ENCODE peak calls at places on chromosomes 1 and 21, in eight cellular contexts. One of them, this sample, is unnamed.

GRCh38 chr1:63458750-63459149 is 64.3 kb downstream of the ITGB3BP start:
- DNase-seq in skeletal muscle cell: no peak
- DNase-seq in esophagus squamous epithelium: no peak
- DNase-seq in fibroblast of lung: no peak
- DNase-seq in body of pancreas: no peak
- DNase-seq in AG10803: no peak
- DNase-seq in bronchial epithelial cell: no peak
- DNase-seq in CD8-positive, alpha-beta memory T cell: no peak
- DNase-seq in this sample: no peak

GRCh38 chr1:239814306-239814881 is 277.3 kb upstream of the FMN2 start:
- DNase-seq in skeletal muscle cell: peak
- DNase-seq in esophagus squamous epithelium: no peak
- DNase-seq in fibroblast of lung: peak
- DNase-seq in body of pancreas: no peak
- DNase-seq in AG10803: peak
- DNase-seq in bronchial epithelial cell: peak
- DNase-seq in CD8-positive, alpha-beta memory T cell: no peak
- DNase-seq in this sample: no peak

GRCh38 chr1:26336477-26337205 is 17.3 kb downstream of the CRYBG2 start:
- DNase-seq in skeletal muscle cell: no peak
- DNase-seq in esophagus squamous epithelium: no peak
- DNase-seq in fibroblast of lung: no peak
- DNase-seq in body of pancreas: peak
- DNase-seq in AG10803: no peak
- DNase-seq in bronchial epithelial cell: peak
- DNase-seq in CD8-positive, alpha-beta memory T cell: peak
- DNase-seq in this sample: no peak

GRCh38 chr1:202084791-202085681 is 37.7 kb upstream of the GPR37L1 start:
- DNase-seq in skeletal muscle cell: no peak
- DNase-seq in esophagus squamous epithelium: no peak
- DNase-seq in fibroblast of lung: no peak
- DNase-seq in body of pancreas: peak
- DNase-seq in AG10803: no peak
- DNase-seq in bronchial epithelial cell: no peak
- DNase-seq in CD8-positive, alpha-beta memory T cell: no peak
- DNase-seq in this sample: no peak

GRCh38 chr1:154427173-154428139 is 22.3 kb downstream of the IL6R start:
- DNase-seq in skeletal muscle cell: peak
- DNase-seq in esophagus squamous epithelium: no peak
- DNase-seq in fibroblast of lung: peak
- DNase-seq in body of pancreas: peak
- DNase-seq in AG10803: no peak
- DNase-seq in bronchial epithelial cell: no peak
- DNase-seq in CD8-positive, alpha-beta memory T cell: no peak
- DNase-seq in this sample: no peak

GRCh38 chr21:44263768-44264167 is 2.1 kb upstream of the DNMT3L start:
- DNase-seq in skeletal muscle cell: no peak
- DNase-seq in esophagus squamous epithelium: no peak
- DNase-seq in fibroblast of lung: no peak
- DNase-seq in body of pancreas: no peak
- DNase-seq in AG10803: no peak
- DNase-seq in bronchial epithelial cell: no peak
- DNase-seq in CD8-positive, alpha-beta memory T cell: no peak
- DNase-seq in this sample: no peak

GRCh38 chr1:20885121-20885520 is 98.0 kb upstream of the HP1BP3 start:
- DNase-seq in skeletal muscle cell: peak
- DNase-seq in esophagus squamous epithelium: no peak
- DNase-seq in fibroblast of lung: peak
- DNase-seq in body of pancreas: no peak
- DNase-seq in AG10803: no peak
- DNase-seq in bronchial epithelial cell: no peak
- DNase-seq in CD8-positive, alpha-beta memory T cell: no peak
- DNase-seq in this sample: no peak

GRCh38 chr1:59967141-59967697 is 40.6 kb upstream of the CYP2J2 start:
- DNase-seq in skeletal muscle cell: peak
- DNase-seq in esophagus squamous epithelium: no peak
- DNase-seq in fibroblast of lung: peak
- DNase-seq in body of pancreas: no peak
- DNase-seq in AG10803: no peak
- DNase-seq in bronchial epithelial cell: peak
- DNase-seq in CD8-positive, alpha-beta memory T cell: no peak
- DNase-seq in this sample: no peak

GRCh38 chr1:57553666-57554065 is 129.8 kb upstream of the DAB1 start:
- DNase-seq in skeletal muscle cell: no peak
- DNase-seq in esophagus squamous epithelium: no peak
- DNase-seq in fibroblast of lung: no peak
- DNase-seq in body of pancreas: no peak
- DNase-seq in AG10803: no peak
- DNase-seq in bronchial epithelial cell: no peak
- DNase-seq in CD8-positive, alpha-beta memory T cell: no peak
- DNase-seq in this sample: no peak

GRCh38 chr1:203744008-203744972 is 20.7 kb upstream of the LAX1 start:
- DNase-seq in skeletal muscle cell: peak
- DNase-seq in esophagus squamous epithelium: no peak
- DNase-seq in fibroblast of lung: peak
- DNase-seq in body of pancreas: peak
- DNase-seq in AG10803: peak
- DNase-seq in bronchial epithelial cell: peak
- DNase-seq in CD8-positive, alpha-beta memory T cell: peak
- DNase-seq in this sample: no peak

GRCh38 chr1:198018529-198018928 is 101.4 kb downstream of the LHX9 start:
- DNase-seq in skeletal muscle cell: peak
- DNase-seq in esophagus squamous epithelium: no peak
- DNase-seq in fibroblast of lung: peak
- DNase-seq in body of pancreas: no peak
- DNase-seq in AG10803: peak
- DNase-seq in bronchial epithelial cell: peak
- DNase-seq in CD8-positive, alpha-beta memory T cell: no peak
- DNase-seq in this sample: no peak

GRCh38 chr1:98104285-98104684 is 183.5 kb upstream of the DPYD start:
- DNase-seq in skeletal muscle cell: peak
- DNase-seq in esophagus squamous epithelium: no peak
- DNase-seq in fibroblast of lung: peak
- DNase-seq in body of pancreas: no peak
- DNase-seq in AG10803: peak
- DNase-seq in bronchial epithelial cell: peak
- DNase-seq in CD8-positive, alpha-beta memory T cell: no peak
- DNase-seq in this sample: no peak

GRCh38 chr1:24725209-24725651 is 20.0 kb upstream of the CLIC4 start:
- DNase-seq in skeletal muscle cell: no peak
- DNase-seq in esophagus squamous epithelium: no peak
- DNase-seq in fibroblast of lung: peak
- DNase-seq in body of pancreas: no peak
- DNase-seq in AG10803: no peak
- DNase-seq in bronchial epithelial cell: no peak
- DNase-seq in CD8-positive, alpha-beta memory T cell: no peak
- DNase-seq in this sample: no peak

GRCh38 chr1:51901151-51901550 is 22.6 kb upstream of the NRDC start:
- DNase-seq in skeletal muscle cell: no peak
- DNase-seq in esophagus squamous epithelium: no peak
- DNase-seq in fibroblast of lung: no peak
- DNase-seq in body of pancreas: no peak
- DNase-seq in AG10803: no peak
- DNase-seq in bronchial epithelial cell: no peak
- DNase-seq in CD8-positive, alpha-beta memory T cell: no peak
- DNase-seq in this sample: no peak

GRCh38 chr1:108606478-108606877 is 46.6 kb downstream of the EEIG2 start:
- DNase-seq in skeletal muscle cell: no peak
- DNase-seq in esophagus squamous epithelium: no peak
- DNase-seq in fibroblast of lung: no peak
- DNase-seq in body of pancreas: no peak
- DNase-seq in AG10803: no peak
- DNase-seq in bronchial epithelial cell: no peak
- DNase-seq in CD8-positive, alpha-beta memory T cell: no peak
- DNase-seq in this sample: no peak

GRCh38 chr1:9128161-9128519 is 762 bp downstream of the GPR157 start:
- DNase-seq in skeletal muscle cell: no peak
- DNase-seq in esophagus squamous epithelium: no peak
- DNase-seq in fibroblast of lung: no peak
- DNase-seq in body of pancreas: peak
- DNase-seq in AG10803: no peak
- DNase-seq in bronchial epithelial cell: no peak
- DNase-seq in CD8-positive, alpha-beta memory T cell: no peak
- DNase-seq in this sample: no peak

GRCh38 chr1:151144474-151145157 is 1.8 kb downstream of the SEMA6C start:
- DNase-seq in skeletal muscle cell: no peak
- DNase-seq in esophagus squamous epithelium: no peak
- DNase-seq in fibroblast of lung: peak
- DNase-seq in body of pancreas: no peak
- DNase-seq in AG10803: no peak
- DNase-seq in bronchial epithelial cell: no peak
- DNase-seq in CD8-positive, alpha-beta memory T cell: no peak
- DNase-seq in this sample: no peak

GRCh38 chr1:176720835-176721234 is 257.9 kb downstream of the PAPPA2 start:
- DNase-seq in skeletal muscle cell: no peak
- DNase-seq in esophagus squamous epithelium: no peak
- DNase-seq in fibroblast of lung: no peak
- DNase-seq in body of pancreas: no peak
- DNase-seq in AG10803: no peak
- DNase-seq in bronchial epithelial cell: no peak
- DNase-seq in CD8-positive, alpha-beta memory T cell: no peak
- DNase-seq in this sample: no peak

GRCh38 chr1:192488058-192488457 is 87.5 kb upstream of the RGS1 start:
- DNase-seq in skeletal muscle cell: no peak
- DNase-seq in esophagus squamous epithelium: no peak
- DNase-seq in fibroblast of lung: no peak
- DNase-seq in body of pancreas: no peak
- DNase-seq in AG10803: no peak
- DNase-seq in bronchial epithelial cell: no peak
- DNase-seq in CD8-positive, alpha-beta memory T cell: no peak
- DNase-seq in this sample: no peak

DNA sequence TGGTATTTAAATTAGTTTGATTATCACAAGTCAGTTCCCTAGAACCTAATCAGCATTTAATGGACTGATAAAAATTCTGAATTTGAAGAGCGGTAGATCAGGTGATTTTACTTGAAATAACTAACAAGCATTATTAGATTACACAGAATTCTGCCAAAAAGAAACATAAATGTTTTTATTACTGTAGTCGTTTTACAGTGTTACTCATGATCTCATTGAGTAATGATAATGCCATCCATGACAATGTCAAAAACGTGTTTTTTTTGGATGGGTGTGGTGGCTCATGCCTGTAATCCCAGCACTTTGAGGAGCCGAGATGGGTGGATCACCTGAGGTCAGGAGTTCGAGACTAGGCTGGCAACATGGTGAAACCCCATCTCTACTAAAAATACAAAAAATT is 56.5 kb downstream of the LAMC1 start:
- DNase-seq in skeletal muscle cell: no peak
- DNase-seq in esophagus squamous epithelium: no peak
- DNase-seq in fibroblast of lung: no peak
- DNase-seq in body of pancreas: no peak
- DNase-seq in AG10803: no peak
- DNase-seq in bronchial epithelial cell: no peak
- DNase-seq in CD8-positive, alpha-beta memory T cell: no peak
- DNase-seq in this sample: no peak
- H3K4me3 ChIP-seq in skeletal muscle cell: no peak
- H3K4me3 ChIP-seq in esophagus squamous epithelium: no peak
- H3K4me3 ChIP-seq in fibroblast of lung: no peak
- H3K4me3 ChIP-seq in body of pancreas: no peak
- H3K4me3 ChIP-seq in AG10803: no peak
- H3K4me3 ChIP-seq in bronchial epithelial cell: no peak
- H3K4me3 ChIP-seq in CD8-positive, alpha-beta memory T cell: no peak
- H3K4me3 ChIP-seq in this sample: no peak

DNA sequence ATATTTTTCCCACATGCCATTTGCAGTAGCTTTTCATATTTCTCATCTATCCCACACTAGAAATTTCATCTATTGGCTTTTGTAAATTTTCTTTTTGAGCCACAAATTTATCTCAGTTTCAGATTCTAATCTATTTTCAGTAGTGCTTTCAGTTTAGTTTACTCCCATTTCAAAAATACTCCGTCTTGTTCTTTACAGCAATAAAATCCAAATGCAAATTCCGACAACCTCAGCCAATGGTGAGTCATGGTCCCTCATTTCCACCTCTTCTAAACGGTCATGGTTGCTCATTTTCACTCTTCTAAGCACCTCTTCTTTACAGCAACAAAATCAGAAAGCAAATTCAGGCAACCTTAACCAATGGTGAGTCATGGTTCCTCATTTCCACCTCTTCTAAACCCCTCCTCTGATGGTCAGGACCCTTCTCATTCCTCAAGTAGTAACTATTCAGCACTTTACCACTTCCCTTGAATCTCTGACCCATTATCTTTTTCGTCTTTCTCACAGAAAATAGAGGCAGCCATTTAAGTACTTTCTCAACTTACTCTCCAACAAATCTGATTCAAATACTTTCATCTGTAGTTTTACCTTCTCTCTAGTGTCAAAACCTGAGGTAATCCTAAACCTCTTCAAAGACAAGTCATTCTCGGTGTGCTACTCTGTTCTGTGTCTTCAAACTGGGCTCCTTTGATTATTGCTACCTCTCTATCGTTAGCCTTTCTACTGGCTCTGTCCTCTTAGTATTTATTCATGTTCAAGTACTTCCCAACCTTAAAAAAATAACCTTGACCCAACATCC is 34.4 kb downstream of the C21orf91 start:
- DNase-seq in skeletal muscle cell: no peak
- DNase-seq in esophagus squamous epithelium: no peak
- DNase-seq in fibroblast of lung: peak
- DNase-seq in body of pancreas: no peak
- DNase-seq in AG10803: no peak
- DNase-seq in bronchial epithelial cell: peak
- DNase-seq in CD8-positive, alpha-beta memory T cell: no peak
- DNase-seq in this sample: no peak
- H3K4me3 ChIP-seq in skeletal muscle cell: no peak
- H3K4me3 ChIP-seq in esophagus squamous epithelium: no peak
- H3K4me3 ChIP-seq in fibroblast of lung: no peak
- H3K4me3 ChIP-seq in body of pancreas: no peak
- H3K4me3 ChIP-seq in AG10803: no peak
- H3K4me3 ChIP-seq in bronchial epithelial cell: no peak
- H3K4me3 ChIP-seq in CD8-positive, alpha-beta memory T cell: no peak
- H3K4me3 ChIP-seq in this sample: no peak

DNA sequence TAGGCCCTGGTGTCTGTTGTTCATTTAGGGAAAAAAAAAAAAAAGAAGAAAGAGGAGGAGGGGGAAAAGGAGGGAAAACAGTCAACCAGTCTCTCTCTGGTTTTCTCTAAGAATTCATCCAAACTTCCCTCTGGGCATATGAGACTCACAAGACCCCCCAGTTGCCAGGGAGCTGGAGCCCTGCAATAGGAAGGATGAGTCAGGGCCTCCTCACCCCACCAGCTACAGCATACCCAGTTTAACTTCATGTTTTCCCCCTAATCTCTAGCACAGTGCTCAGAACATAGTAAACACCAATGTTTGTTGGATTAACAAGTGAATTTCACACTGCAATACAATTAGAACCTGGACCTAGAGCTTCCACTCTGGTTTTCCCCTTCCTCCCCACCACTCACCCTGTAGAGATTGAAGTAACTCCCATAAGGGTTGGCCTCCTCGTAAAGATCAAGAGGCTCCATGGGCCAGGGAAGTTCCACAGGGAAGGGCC is 7.8 kb downstream of the F11R start:
- DNase-seq in skeletal muscle cell: no peak
- DNase-seq in esophagus squamous epithelium: no peak
- DNase-seq in fibroblast of lung: no peak
- DNase-seq in body of pancreas: peak
- DNase-seq in AG10803: no peak
- DNase-seq in bronchial epithelial cell: peak
- DNase-seq in CD8-positive, alpha-beta memory T cell: no peak
- DNase-seq in this sample: no peak
- H3K4me3 ChIP-seq in skeletal muscle cell: no peak
- H3K4me3 ChIP-seq in esophagus squamous epithelium: no peak
- H3K4me3 ChIP-seq in fibroblast of lung: no peak
- H3K4me3 ChIP-seq in body of pancreas: no peak
- H3K4me3 ChIP-seq in AG10803: no peak
- H3K4me3 ChIP-seq in bronchial epithelial cell: no peak
- H3K4me3 ChIP-seq in CD8-positive, alpha-beta memory T cell: peak
- H3K4me3 ChIP-seq in this sample: no peak

GRCh38 chr1:94246692-94247145 is 9.3 kb upstream of the ARHGAP29 start:
- DNase-seq in skeletal muscle cell: no peak
- DNase-seq in esophagus squamous epithelium: no peak
- DNase-seq in fibroblast of lung: no peak
- DNase-seq in body of pancreas: no peak
- DNase-seq in AG10803: no peak
- DNase-seq in bronchial epithelial cell: no peak
- DNase-seq in CD8-positive, alpha-beta memory T cell: no peak
- DNase-seq in this sample: no peak
- H3K4me3 ChIP-seq in skeletal muscle cell: peak
- H3K4me3 ChIP-seq in esophagus squamous epithelium: peak
- H3K4me3 ChIP-seq in fibroblast of lung: peak
- H3K4me3 ChIP-seq in body of pancreas: no peak
- H3K4me3 ChIP-seq in AG10803: peak
- H3K4me3 ChIP-seq in bronchial epithelial cell: peak
- H3K4me3 ChIP-seq in CD8-positive, alpha-beta memory T cell: no peak
- H3K4me3 ChIP-seq in this sample: peak

This sample was measured in vagina.